ENCODE peak calls at places on chromosomes 6 and 20, in nine cellular contexts. W is osteocyte, L is left cardiac atrium, Z is fibroblast of lung, Y is anterior cingulate cortex, S is T-helper 17 cell, N is psoas muscle, R is NCI-H345, G is substantia nigra. T is an unnamed sample.

GRCh38 chr6:166728884-166729530 is 102.0 kb upstream of the RPS6KA2 start:
- DNase-seq in W (no peak), L (no peak), Z (no peak), Y (no peak), S (no peak), N (no peak), R (peak; percentile 79), G (no peak), T (no peak)

GRCh38 chr20:43558412-43559146 is at the start of gene SGK2:
- DNase-seq in W (no peak), L (no peak), Z (peak; percentile 67), Y (peak; percentile 15), S (no peak), N (no peak), R (no peak), G (no peak), T (no peak)

GRCh38 chr6:16472349-16473069 is 234.1 kb downstream of the GMPR start:
- DNase-seq in W (no peak), L (no peak), Z (peak; percentile 68), Y (no peak), S (no peak), N (no peak), R (no peak), G (no peak), T (no peak)

GRCh38 chr6:122947355-122947754 is 48.7 kb upstream of the CLVS2 start:
- DNase-seq in W (no peak), L (no peak), Z (no peak), Y (no peak), S (no peak), N (no peak), R (peak; percentile 10), G (no peak), T (peak; percentile 25)

GRCh38 chr20:46715292-46715756 is 5.9 kb downstream of the SLC2A10 start:
- DNase-seq in W (no peak), L (peak; percentile 29), Z (peak; percentile 65), Y (no peak), S (no peak), N (peak; percentile 57), R (no peak), G (no peak), T (no peak)

GRCh38 chr6:31063906-31064435 is 48.4 kb downstream of the C6orf15 start:
- DNase-seq in W (no peak), L (no peak), Z (no peak), Y (no peak), S (no peak), N (no peak), R (no peak), G (no peak), T (no peak)

GRCh38 chr6:108876929-108877775 is 28.9 kb downstream of the ARMC2 start:
- DNase-seq in W (no peak), L (peak; percentile 86), Z (peak; percentile 51), Y (peak; percentile 7), S (no peak), N (peak; percentile 84), R (no peak), G (no peak), T (no peak)

GRCh38 chr20:2236266-2236665 is 59.5 kb upstream of the TGM3 start:
- DNase-seq in W (no peak), L (no peak), Z (no peak), Y (no peak), S (no peak), N (no peak), R (no peak), G (no peak), T (no peak)

GRCh38 chr20:39097889-39098288 is 135.7 kb downstream of the DHX35 start:
- DNase-seq in W (no peak), L (no peak), Z (no peak), Y (no peak), S (no peak), N (no peak), R (no peak), G (no peak), T (no peak)

GRCh38 chr6:29516108-29516507 is 28.4 kb upstream of the MAS1L start:
- DNase-seq in W (peak; percentile 67), L (no peak), Z (peak; percentile 72), Y (no peak), S (no peak), N (no peak), R (no peak), G (no peak), T (no peak)

GRCh38 chr6:127051571-127052260 is 66.8 kb upstream of the RSPO3 start:
- DNase-seq in W (no peak), L (no peak), Z (peak; percentile 86), Y (no peak), S (no peak), N (no peak), R (no peak), G (no peak), T (no peak)

GRCh38 chr20:52959125-52959524 is 13.0 kb upstream of the TSHZ2 start:
- DNase-seq in W (no peak), L (no peak), Z (peak; percentile 46), Y (peak; percentile 17), S (no peak), N (no peak), R (peak; percentile 95), G (no peak), T (no peak)

GRCh38 chr6:115404451-115404850 is 656.2 kb downstream of the FRK start:
- DNase-seq in W (no peak), L (no peak), Z (no peak), Y (no peak), S (no peak), N (no peak), R (no peak), G (no peak), T (no peak)

GRCh38 chr6:156021746-156022396 is 566.2 kb upstream of the NOX3 start:
- DNase-seq in W (no peak), L (no peak), Z (peak; percentile 64), Y (no peak), S (no peak), N (no peak), R (no peak), G (no peak), T (no peak)

GRCh38 chr20:58131111-58131510 is 97.3 kb downstream of the ANKRD60 start:
- DNase-seq in W (peak; percentile 62), L (no peak), Z (peak; percentile 64), Y (no peak), S (no peak), N (no peak), R (no peak), G (peak; percentile 15), T (no peak)

GRCh38 chr6:35089935-35090505 is 51.1 kb downstream of the TCP11 start:
- DNase-seq in W (peak; percentile 74), L (no peak), Z (peak; percentile 94), Y (no peak), S (no peak), N (no peak), R (no peak), G (no peak), T (no peak)

GRCh38 chr6:106546322-106547052 is 82.8 kb downstream of the RTN4IP1 start:
- DNase-seq in W (no peak), L (no peak), Z (peak; percentile 86), Y (no peak), S (no peak), N (no peak), R (no peak), G (no peak), T (no peak)

GRCh38 chr20:32763202-32763999 is 1.2 kb downstream of the DNMT3B start:
- DNase-seq in W (no peak), L (no peak), Z (no peak), Y (no peak), S (no peak), N (no peak), R (peak; percentile 54), G (no peak), T (no peak)

T was measured in iPS DF 6.9.